ENCODE peak calls at places on chromosomes 7 and 10, in four cellular contexts. One of them, this sample, is unnamed.

GRCh38 chr10:131947631-131948347 is 33.9 kb downstream of the BNIP3 start:
- DNase-seq in activated T-cell treated with anti-CD3 and anti-CD28 coated beads, Interleukin-2, amount 50 U/mL, for 1 hour: no peak
- DNase-seq in cardiac muscle cell: peak; percentile 82
- DNase-seq in PC-3: peak; percentile 80
- DNase-seq in this sample: no peak

GRCh38 chr10:112286837-112287818 is 3.9 kb downstream of the TECTB start:
- DNase-seq in activated T-cell treated with anti-CD3 and anti-CD28 coated beads, Interleukin-2, amount 50 U/mL, for 1 hour: no peak
- DNase-seq in PC-3: no peak
- DNase-seq in cardiac muscle cell: no peak
- DNase-seq in this sample: no peak

GRCh38 chr10:52443419-52444388 is 129.6 kb downstream of the DKK1 start:
- DNase-seq in activated T-cell treated with anti-CD3 and anti-CD28 coated beads, Interleukin-2, amount 50 U/mL, for 1 hour: no peak
- DNase-seq in cardiac muscle cell: peak; percentile 93
- DNase-seq in PC-3: peak; percentile 100
- DNase-seq in this sample: no peak

GRCh38 chr7:157493776-157494175 is 157.0 kb downstream of the DNAJB6 start:
- DNase-seq in activated T-cell treated with anti-CD3 and anti-CD28 coated beads, Interleukin-2, amount 50 U/mL, for 1 hour: no peak
- DNase-seq in cardiac muscle cell: no peak
- DNase-seq in PC-3: no peak
- DNase-seq in this sample: no peak

GRCh38 chr7:131190146-131190545 is 137.5 kb upstream of the MKLN1 start:
- DNase-seq in PC-3: no peak
- DNase-seq in activated T-cell treated with anti-CD3 and anti-CD28 coated beads, Interleukin-2, amount 50 U/mL, for 1 hour: no peak
- DNase-seq in cardiac muscle cell: no peak
- DNase-seq in this sample: no peak

GRCh38 chr10:11018830-11019692 is 1.4 kb downstream of the CELF2 start:
- DNase-seq in PC-3: no peak
- DNase-seq in activated T-cell treated with anti-CD3 and anti-CD28 coated beads, Interleukin-2, amount 50 U/mL, for 1 hour: no peak
- DNase-seq in cardiac muscle cell: no peak
- DNase-seq in this sample: no peak

GRCh38 chr7:105454058-105454739 is 65.5 kb upstream of the SRPK2 start:
- DNase-seq in cardiac muscle cell: peak; percentile 51
- DNase-seq in PC-3: peak; percentile 58
- DNase-seq in activated T-cell treated with anti-CD3 and anti-CD28 coated beads, Interleukin-2, amount 50 U/mL, for 1 hour: no peak
- DNase-seq in this sample: no peak

GRCh38 chr10:132798876-132799275 is 12.9 kb upstream of the NKX6-2 start:
- DNase-seq in PC-3: no peak
- DNase-seq in activated T-cell treated with anti-CD3 and anti-CD28 coated beads, Interleukin-2, amount 50 U/mL, for 1 hour: no peak
- DNase-seq in cardiac muscle cell: no peak
- DNase-seq in this sample: no peak

GRCh38 chr10:12513003-12513365 is 163.6 kb downstream of the CAMK1D start:
- DNase-seq in PC-3: no peak
- DNase-seq in activated T-cell treated with anti-CD3 and anti-CD28 coated beads, Interleukin-2, amount 50 U/mL, for 1 hour: no peak
- DNase-seq in cardiac muscle cell: no peak
- DNase-seq in this sample: no peak

GRCh38 chr7:19110778-19111175 is 6.7 kb downstream of the TWIST1 start:
- DNase-seq in activated T-cell treated with anti-CD3 and anti-CD28 coated beads, Interleukin-2, amount 50 U/mL, for 1 hour: no peak
- DNase-seq in PC-3: no peak
- DNase-seq in cardiac muscle cell: no peak
- DNase-seq in this sample: no peak

GRCh38 chr10:132143162-132143561 is 43.6 kb upstream of the DPYSL4 start:
- DNase-seq in activated T-cell treated with anti-CD3 and anti-CD28 coated beads, Interleukin-2, amount 50 U/mL, for 1 hour: no peak
- DNase-seq in cardiac muscle cell: peak; percentile 22
- DNase-seq in PC-3: no peak
- DNase-seq in this sample: no peak

GRCh38 chr7:121126801-121127534 is 138.5 kb downstream of the CPED1 start:
- DNase-seq in PC-3: peak; percentile 32
- DNase-seq in cardiac muscle cell: peak; percentile 60
- DNase-seq in activated T-cell treated with anti-CD3 and anti-CD28 coated beads, Interleukin-2, amount 50 U/mL, for 1 hour: no peak
- DNase-seq in this sample: no peak

GRCh38 chr10:91422915-91423314 is 12.8 kb downstream of the HECTD2 start:
- DNase-seq in activated T-cell treated with anti-CD3 and anti-CD28 coated beads, Interleukin-2, amount 50 U/mL, for 1 hour: no peak
- DNase-seq in cardiac muscle cell: no peak
- DNase-seq in PC-3: no peak
- DNase-seq in this sample: no peak

GRCh38 chr10:71727429-71728217 is 8.0 kb upstream of the C10orf105 start:
- DNase-seq in PC-3: peak; percentile 18
- DNase-seq in activated T-cell treated with anti-CD3 and anti-CD28 coated beads, Interleukin-2, amount 50 U/mL, for 1 hour: peak; percentile 69
- DNase-seq in cardiac muscle cell: peak; percentile 30
- DNase-seq in this sample: peak; percentile 42

GRCh38 chr10:75408911-75409885 is 7.6 kb upstream of the ZNF503 start:
- DNase-seq in activated T-cell treated with anti-CD3 and anti-CD28 coated beads, Interleukin-2, amount 50 U/mL, for 1 hour: peak; percentile 43
- DNase-seq in cardiac muscle cell: peak; percentile 67
- DNase-seq in PC-3: peak; percentile 91
- DNase-seq in this sample: peak; percentile 95

GRCh38 chr10:480498-480927 is 209.0 kb downstream of the DIP2C start:
- DNase-seq in activated T-cell treated with anti-CD3 and anti-CD28 coated beads, Interleukin-2, amount 50 U/mL, for 1 hour: no peak
- DNase-seq in PC-3: no peak
- DNase-seq in cardiac muscle cell: no peak
- DNase-seq in this sample: no peak

GRCh38 chr10:99841746-99842145 is 59.3 kb downstream of the ABCC2 start:
- DNase-seq in activated T-cell treated with anti-CD3 and anti-CD28 coated beads, Interleukin-2, amount 50 U/mL, for 1 hour: no peak
- DNase-seq in PC-3: no peak
- DNase-seq in cardiac muscle cell: no peak
- DNase-seq in this sample: no peak

GRCh38 chr7:105439174-105439893 is 50.6 kb upstream of the SRPK2 start:
- DNase-seq in PC-3: peak; percentile 71
- DNase-seq in activated T-cell treated with anti-CD3 and anti-CD28 coated beads, Interleukin-2, amount 50 U/mL, for 1 hour: no peak
- DNase-seq in cardiac muscle cell: peak; percentile 72
- DNase-seq in this sample: peak; percentile 52

GRCh38 chr10:19824397-19825342 is 8.4 kb downstream of the PLXDC2 start:
- DNase-seq in activated T-cell treated with anti-CD3 and anti-CD28 coated beads, Interleukin-2, amount 50 U/mL, for 1 hour: no peak
- DNase-seq in cardiac muscle cell: peak; percentile 57
- DNase-seq in PC-3: no peak
- DNase-seq in this sample: no peak

GRCh38 chr7:70599446-70600190 is 532.3 kb upstream of the GALNT17 start:
- DNase-seq in activated T-cell treated with anti-CD3 and anti-CD28 coated beads, Interleukin-2, amount 50 U/mL, for 1 hour: no peak
- DNase-seq in PC-3: no peak
- DNase-seq in cardiac muscle cell: no peak
- DNase-seq in this sample: no peak

GRCh38 chr7:20482071-20482470 is 133.4 kb upstream of the ABCB5 start:
- DNase-seq in PC-3: no peak
- DNase-seq in cardiac muscle cell: no peak
- DNase-seq in activated T-cell treated with anti-CD3 and anti-CD28 coated beads, Interleukin-2, amount 50 U/mL, for 1 hour: no peak
- DNase-seq in this sample: no peak

GRCh38 chr10:63409465-63410027 is 56.2 kb downstream of the JMJD1C start:
- DNase-seq in activated T-cell treated with anti-CD3 and anti-CD28 coated beads, Interleukin-2, amount 50 U/mL, for 1 hour: no peak
- DNase-seq in PC-3: peak; percentile 42
- DNase-seq in cardiac muscle cell: peak; percentile 38
- DNase-seq in this sample: peak; percentile 28

GRCh38 chr7:27202741-27203134 is 2.8 kb upstream of the HOXA13 start:
- DNase-seq in cardiac muscle cell: no peak
- DNase-seq in activated T-cell treated with anti-CD3 and anti-CD28 coated beads, Interleukin-2, amount 50 U/mL, for 1 hour: no peak
- DNase-seq in PC-3: no peak
- DNase-seq in this sample: no peak

GRCh38 chr7:16484453-16485158 is 19.1 kb upstream of the SOSTDC1 start:
- DNase-seq in cardiac muscle cell: peak; percentile 83
- DNase-seq in PC-3: peak; percentile 94
- DNase-seq in activated T-cell treated with anti-CD3 and anti-CD28 coated beads, Interleukin-2, amount 50 U/mL, for 1 hour: no peak
- DNase-seq in this sample: no peak

GRCh38 chr10:71045936-71046335 is 157.6 kb upstream of the PCBD1 start:
- DNase-seq in PC-3: no peak
- DNase-seq in activated T-cell treated with anti-CD3 and anti-CD28 coated beads, Interleukin-2, amount 50 U/mL, for 1 hour: no peak
- DNase-seq in cardiac muscle cell: no peak
- DNase-seq in this sample: no peak

GRCh38 chr7:25656581-25657026 is 428.3 kb upstream of the NPVF start:
- DNase-seq in PC-3: no peak
- DNase-seq in activated T-cell treated with anti-CD3 and anti-CD28 coated beads, Interleukin-2, amount 50 U/mL, for 1 hour: no peak
- DNase-seq in cardiac muscle cell: peak; percentile 54
- DNase-seq in this sample: no peak

GRCh38 chr7:87059525-87060287 is at the start of gene ELAPOR2:
- DNase-seq in cardiac muscle cell: peak; percentile 56
- DNase-seq in PC-3: peak; percentile 80
- DNase-seq in activated T-cell treated with anti-CD3 and anti-CD28 coated beads, Interleukin-2, amount 50 U/mL, for 1 hour: peak; percentile 92
- DNase-seq in this sample: peak; percentile 97

GRCh38 chr7:49692516-49692915 is 80.9 kb upstream of the VWC2 start:
- DNase-seq in cardiac muscle cell: no peak
- DNase-seq in PC-3: no peak
- DNase-seq in activated T-cell treated with anti-CD3 and anti-CD28 coated beads, Interleukin-2, amount 50 U/mL, for 1 hour: no peak
- DNase-seq in this sample: no peak

GRCh38 chr10:24869354-24870016 is 82.9 kb downstream of the PRTFDC1 start:
- DNase-seq in cardiac muscle cell: peak; percentile 85
- DNase-seq in activated T-cell treated with anti-CD3 and anti-CD28 coated beads, Interleukin-2, amount 50 U/mL, for 1 hour: no peak
- DNase-seq in PC-3: peak; percentile 77
- DNase-seq in this sample: no peak

GRCh38 chr10:97731346-97732051 is 5.4 kb upstream of the ZFYVE27 start:
- DNase-seq in PC-3: peak; percentile 74
- DNase-seq in activated T-cell treated with anti-CD3 and anti-CD28 coated beads, Interleukin-2, amount 50 U/mL, for 1 hour: peak; percentile 38
- DNase-seq in cardiac muscle cell: peak; percentile 84
- DNase-seq in this sample: peak; percentile 47

GRCh38 chr10:103168436-103168835 is 24.6 kb downstream of the NT5C2 start:
- DNase-seq in cardiac muscle cell: no peak
- DNase-seq in activated T-cell treated with anti-CD3 and anti-CD28 coated beads, Interleukin-2, amount 50 U/mL, for 1 hour: no peak
- DNase-seq in PC-3: peak; percentile 81
- DNase-seq in this sample: no peak

GRCh38 chr10:5666324-5667220 is at the start of gene ASB13:
- DNase-seq in PC-3: peak; percentile 50
- DNase-seq in cardiac muscle cell: peak; percentile 54
- DNase-seq in activated T-cell treated with anti-CD3 and anti-CD28 coated beads, Interleukin-2, amount 50 U/mL, for 1 hour: peak; percentile 45
- DNase-seq in this sample: peak; percentile 81

GRCh38 chr10:119197921-119198320 is 9.4 kb upstream of the GRK5 start:
- DNase-seq in PC-3: peak; percentile 58
- DNase-seq in cardiac muscle cell: peak; percentile 40
- DNase-seq in activated T-cell treated with anti-CD3 and anti-CD28 coated beads, Interleukin-2, amount 50 U/mL, for 1 hour: no peak
- DNase-seq in this sample: no peak

GRCh38 chr10:34046651-34047050 is 712.2 kb upstream of the NRP1 start:
- DNase-seq in PC-3: no peak
- DNase-seq in cardiac muscle cell: no peak
- DNase-seq in activated T-cell treated with anti-CD3 and anti-CD28 coated beads, Interleukin-2, amount 50 U/mL, for 1 hour: no peak
- DNase-seq in this sample: no peak

GRCh38 chr10:113028393-113029054 is 78.5 kb downstream of the TCF7L2 start:
- DNase-seq in PC-3: no peak
- DNase-seq in cardiac muscle cell: no peak
- DNase-seq in activated T-cell treated with anti-CD3 and anti-CD28 coated beads, Interleukin-2, amount 50 U/mL, for 1 hour: no peak
- DNase-seq in this sample: no peak

GRCh38 chr10:103736763-103737162 is 118.6 kb downstream of the SH3PXD2A start:
- DNase-seq in activated T-cell treated with anti-CD3 and anti-CD28 coated beads, Interleukin-2, amount 50 U/mL, for 1 hour: no peak
- DNase-seq in cardiac muscle cell: no peak
- DNase-seq in PC-3: peak; percentile 46
- DNase-seq in this sample: peak; percentile 58